ENCODE peak calls at places on chromosomes 1 and 21, in five cellular contexts. One of them, this sample, is unnamed.

GRCh38 chr1:11448375-11449085 is 30.4 kb upstream of the DISP3 start:
- DNase-seq in vagina: no peak
- DNase-seq in stomach: no peak
- DNase-seq in GM23338: no peak
- DNase-seq in HL-60: peak
- DNase-seq in this sample: no peak

GRCh38 chr1:9768983-9769382 is 54.8 kb downstream of the CLSTN1 start:
- DNase-seq in HL-60: no peak
- DNase-seq in GM23338: no peak
- DNase-seq in stomach: no peak
- DNase-seq in vagina: no peak
- DNase-seq in this sample: no peak

GRCh38 chr1:152162826-152163463 is 3.9 kb upstream of the RPTN start:
- DNase-seq in stomach: no peak
- DNase-seq in GM23338: no peak
- DNase-seq in vagina: no peak
- DNase-seq in HL-60: no peak
- DNase-seq in this sample: no peak

GRCh38 chr1:46011121-46011695 is 121.2 kb downstream of the PIK3R3 start:
- DNase-seq in GM23338: no peak
- DNase-seq in vagina: peak
- DNase-seq in stomach: no peak
- DNase-seq in HL-60: no peak
- DNase-seq in this sample: no peak

GRCh38 chr1:206744683-206745082 is 25.9 kb upstream of the IL19 start:
- DNase-seq in GM23338: no peak
- DNase-seq in vagina: no peak
- DNase-seq in HL-60: no peak
- DNase-seq in stomach: no peak
- DNase-seq in this sample: no peak

GRCh38 chr1:3524571-3525203 is 70.2 kb downstream of the ARHGEF16 start:
- DNase-seq in stomach: no peak
- DNase-seq in GM23338: no peak
- DNase-seq in vagina: no peak
- DNase-seq in HL-60: no peak
- DNase-seq in this sample: no peak

GRCh38 chr1:229323205-229323604 is 19.6 kb downstream of the CCSAP start:
- DNase-seq in GM23338: no peak
- DNase-seq in vagina: no peak
- DNase-seq in HL-60: no peak
- DNase-seq in stomach: no peak
- DNase-seq in this sample: no peak

GRCh38 chr21:31372176-31372765 is 28.2 kb upstream of the TIAM1 start:
- DNase-seq in stomach: no peak
- DNase-seq in GM23338: no peak
- DNase-seq in vagina: no peak
- DNase-seq in HL-60: no peak
- DNase-seq in this sample: no peak

GRCh38 chr1:25649041-25649440 is 32.5 kb downstream of the MAN1C1 start:
- DNase-seq in stomach: no peak
- DNase-seq in vagina: no peak
- DNase-seq in GM23338: no peak
- DNase-seq in HL-60: no peak
- DNase-seq in this sample: no peak

GRCh38 chr1:78607334-78607927 is 12.8 kb upstream of the IFI44L start:
- DNase-seq in stomach: no peak
- DNase-seq in HL-60: no peak
- DNase-seq in GM23338: peak
- DNase-seq in vagina: no peak
- DNase-seq in this sample: no peak

GRCh38 chr21:37263827-37264226 is 3.3 kb downstream of the VPS26C start:
- DNase-seq in stomach: no peak
- DNase-seq in HL-60: no peak
- DNase-seq in GM23338: no peak
- DNase-seq in vagina: peak
- DNase-seq in this sample: no peak

GRCh38 chr1:119544165-119544762 is 37.3 kb downstream of the HSD3B1 start:
- DNase-seq in vagina: no peak
- DNase-seq in stomach: no peak
- DNase-seq in HL-60: no peak
- DNase-seq in GM23338: peak
- DNase-seq in this sample: no peak

GRCh38 chr21:26747216-26747615 is 98.0 kb downstream of the ADAMTS1 start:
- DNase-seq in GM23338: no peak
- DNase-seq in vagina: no peak
- DNase-seq in stomach: no peak
- DNase-seq in HL-60: no peak
- DNase-seq in this sample: no peak

GRCh38 chr21:24941316-24942185 is 665.7 kb downstream of the MRPL39 start:
- DNase-seq in stomach: peak
- DNase-seq in HL-60: no peak
- DNase-seq in GM23338: peak
- DNase-seq in vagina: no peak
- DNase-seq in this sample: no peak

GRCh38 chr1:4771267-4771666 is 116.9 kb downstream of the AJAP1 start:
- DNase-seq in vagina: no peak
- DNase-seq in stomach: no peak
- DNase-seq in GM23338: no peak
- DNase-seq in HL-60: no peak
- DNase-seq in this sample: no peak

GRCh38 chr1:180623579-180624347 is 8.1 kb upstream of the XPR1 start:
- DNase-seq in stomach: no peak
- DNase-seq in HL-60: no peak
- DNase-seq in GM23338: peak
- DNase-seq in vagina: no peak
- DNase-seq in this sample: no peak

GRCh38 chr1:192575499-192576189 is at the start of gene RGS1:
- DNase-seq in vagina: no peak
- DNase-seq in GM23338: peak
- DNase-seq in stomach: peak
- DNase-seq in HL-60: peak
- DNase-seq in this sample: no peak

GRCh38 chr1:226309398-226310122 is 596 bp upstream of the LIN9 start:
- DNase-seq in GM23338: peak
- DNase-seq in HL-60: no peak
- DNase-seq in vagina: no peak
- DNase-seq in stomach: no peak
- DNase-seq in this sample: no peak

GRCh38 chr1:156608036-156608674 is 6.9 kb upstream of the GPATCH4 start:
- DNase-seq in stomach: peak
- DNase-seq in HL-60: peak
- DNase-seq in GM23338: peak
- DNase-seq in vagina: no peak
- DNase-seq in this sample: no peak

GRCh38 chr1:221035680-221036153 is 156.5 kb downstream of the HLX start:
- DNase-seq in HL-60: no peak
- DNase-seq in stomach: no peak
- DNase-seq in vagina: no peak
- DNase-seq in GM23338: peak
- DNase-seq in this sample: no peak

GRCh38 chr1:213568929-213569815 is 418.6 kb upstream of the PROX1 start:
- DNase-seq in GM23338: no peak
- DNase-seq in HL-60: no peak
- DNase-seq in stomach: no peak
- DNase-seq in vagina: no peak
- DNase-seq in this sample: no peak

GRCh38 chr1:52518962-52519361 is 33.9 kb downstream of the TUT4 start:
- DNase-seq in stomach: no peak
- DNase-seq in HL-60: no peak
- DNase-seq in GM23338: no peak
- DNase-seq in vagina: no peak
- DNase-seq in this sample: no peak

GRCh38 chr1:18535391-18536210 is 54.9 kb downstream of the KLHDC7A start:
- DNase-seq in vagina: peak
- DNase-seq in GM23338: no peak
- DNase-seq in stomach: peak
- DNase-seq in HL-60: no peak
- DNase-seq in this sample: peak

GRCh38 chr1:51044834-51045233 is 57.2 kb upstream of the C1orf185 start:
- DNase-seq in stomach: no peak
- DNase-seq in HL-60: no peak
- DNase-seq in vagina: no peak
- DNase-seq in GM23338: no peak
- DNase-seq in this sample: no peak

GRCh38 chr1:43648448-43648847 is 1.5 kb upstream of the KDM4A start:
- DNase-seq in HL-60: peak
- DNase-seq in stomach: no peak
- DNase-seq in GM23338: no peak
- DNase-seq in vagina: no peak
- DNase-seq in this sample: no peak

GRCh38 chr1:150881331-150882070 is 5.1 kb upstream of the ARNT start:
- DNase-seq in vagina: no peak
- DNase-seq in HL-60: peak
- DNase-seq in GM23338: no peak
- DNase-seq in stomach: no peak
- DNase-seq in this sample: no peak
- TF ChIP-seq POLR2AphosphoS5 in vagina: peak
- TF ChIP-seq POLR2AphosphoS5 in HL-60: no peak
- TF ChIP-seq POLR2AphosphoS5 in GM23338: no peak
- TF ChIP-seq POLR2AphosphoS5 in stomach: peak
- TF ChIP-seq POLR2AphosphoS5 in this sample: peak

GRCh38 chr21:34881421-34881820 is 167.7 kb downstream of the RUNX1 start:
- DNase-seq in GM23338: no peak
- DNase-seq in stomach: no peak
- DNase-seq in HL-60: no peak
- DNase-seq in vagina: no peak
- DNase-seq in this sample: no peak

GRCh38 chr21:34880401-34880800 is 168.7 kb downstream of the RUNX1 start:
- DNase-seq in vagina: no peak
- DNase-seq in stomach: no peak
- DNase-seq in HL-60: no peak
- DNase-seq in GM23338: no peak
- DNase-seq in this sample: no peak

GRCh38 chr21:34883501-34884271 is 165.4 kb downstream of the RUNX1 start:
- DNase-seq in GM23338: no peak
- DNase-seq in stomach: no peak
- DNase-seq in vagina: no peak
- DNase-seq in HL-60: no peak
- DNase-seq in this sample: no peak

GRCh38 chr21:34882719-34883131 is 166.4 kb downstream of the RUNX1 start:
- DNase-seq in vagina: no peak
- DNase-seq in GM23338: no peak
- DNase-seq in HL-60: peak
- DNase-seq in stomach: no peak
- DNase-seq in this sample: no peak

GRCh38 chr21:34881894-34882371 is 167.2 kb downstream of the RUNX1 start:
- DNase-seq in vagina: no peak
- DNase-seq in HL-60: no peak
- DNase-seq in stomach: no peak
- DNase-seq in GM23338: no peak
- DNase-seq in this sample: no peak
- H3K4me3 ChIP-seq in vagina: no peak
- H3K4me3 ChIP-seq in HL-60: peak
- H3K4me3 ChIP-seq in stomach: no peak
- H3K4me3 ChIP-seq in GM23338: no peak
- H3K4me3 ChIP-seq in this sample: peak

GRCh38 chr1:219062161-219062560 is 111.5 kb upstream of the LYPLAL1 start:
- DNase-seq in vagina: no peak
- DNase-seq in GM23338: no peak
- DNase-seq in stomach: no peak
- DNase-seq in HL-60: no peak
- DNase-seq in this sample: no peak
- TF ChIP-seq CTCF in vagina: no peak
- TF ChIP-seq CTCF in GM23338: no peak
- TF ChIP-seq CTCF in stomach: no peak
- TF ChIP-seq CTCF in HL-60: no peak
- TF ChIP-seq CTCF in this sample: no peak

DNA sequence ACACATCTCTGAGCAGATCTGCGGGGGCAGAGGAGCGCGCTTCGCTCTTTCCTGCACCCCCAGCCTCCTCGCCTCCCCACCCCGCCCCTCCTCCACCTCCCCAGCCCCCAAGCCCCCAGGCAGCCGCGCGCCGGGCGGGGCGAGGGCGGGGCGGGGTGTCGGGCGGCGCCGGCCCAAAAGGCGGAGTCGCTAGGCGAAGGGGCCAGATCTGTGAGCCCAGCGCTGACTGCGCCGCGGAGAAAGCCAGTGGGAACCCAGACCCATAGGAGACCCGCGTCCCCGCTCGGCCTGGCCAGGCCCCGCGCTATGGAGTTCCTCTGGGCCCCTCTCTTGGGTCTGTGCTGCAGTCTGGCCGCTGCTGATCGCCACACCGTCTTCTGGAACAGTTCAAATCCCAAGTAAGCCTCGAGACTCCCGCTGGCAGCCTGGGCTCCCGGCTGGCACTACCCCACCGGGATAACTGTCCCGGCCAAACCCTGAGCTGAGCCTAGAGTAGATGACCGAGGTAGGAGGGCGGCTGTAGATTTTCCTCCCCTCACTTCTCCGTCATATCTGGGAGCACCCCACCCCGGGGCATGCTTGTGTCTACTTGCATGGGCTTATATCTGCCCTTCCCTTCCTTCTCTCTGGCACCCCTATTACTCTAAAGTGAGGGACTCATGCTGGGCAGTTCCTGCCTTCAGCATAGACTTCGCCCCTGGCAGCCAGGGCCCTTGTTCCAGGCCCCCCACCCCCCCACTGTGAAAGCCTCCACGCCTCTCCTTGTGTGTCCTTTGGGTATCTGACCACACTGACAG is at the start of gene EFNA1:
- DNase-seq in vagina: no peak
- DNase-seq in HL-60: no peak
- DNase-seq in GM23338: peak
- DNase-seq in stomach: peak
- DNase-seq in this sample: peak
- TF ChIP-seq POLR2AphosphoS5 in vagina: no peak
- TF ChIP-seq POLR2AphosphoS5 in HL-60: no peak
- TF ChIP-seq POLR2AphosphoS5 in GM23338: no peak
- TF ChIP-seq POLR2AphosphoS5 in stomach: peak
- TF ChIP-seq POLR2AphosphoS5 in this sample: no peak

GRCh38 chr1:32612189-32612881 is 38.0 kb downstream of the ZBTB8OS start:
- DNase-seq in GM23338: peak
- DNase-seq in stomach: peak
- DNase-seq in vagina: no peak
- DNase-seq in HL-60: no peak
- DNase-seq in this sample: peak
- H3K4me3 ChIP-seq in GM23338: peak
- H3K4me3 ChIP-seq in stomach: peak
- H3K4me3 ChIP-seq in vagina: peak
- H3K4me3 ChIP-seq in HL-60: no peak
- H3K4me3 ChIP-seq in this sample: peak

GRCh38 chr21:34091607-34092006 is 18.2 kb downstream of the MRPS6 start:
- DNase-seq in GM23338: peak
- DNase-seq in HL-60: no peak
- DNase-seq in vagina: no peak
- DNase-seq in stomach: no peak
- DNase-seq in this sample: no peak
- TF ChIP-seq CTCF in GM23338: peak
- TF ChIP-seq CTCF in HL-60: no peak
- TF ChIP-seq CTCF in vagina: no peak
- TF ChIP-seq CTCF in stomach: no peak
- TF ChIP-seq CTCF in this sample: no peak

This sample was measured in suprapubic skin.